ENCODE peak calls at places on chromosomes 11 and 22, in seven cellular contexts. One of them, this sample, is unnamed.

GRCh38 chr22:19759994-19760651 is 455 bp upstream of the TBX1 start:
- DNase-seq in A549: no peak
- DNase-seq in mammary epithelial cell: no peak
- DNase-seq in epithelial cell of esophagus: no peak
- DNase-seq in DND-41: no peak
- DNase-seq in lung: no peak
- DNase-seq in AG04450: no peak
- DNase-seq in this sample: no peak

GRCh38 chr11:20388096-20389055 is 860 bp downstream of the PRMT3 start:
- DNase-seq in AG04450: no peak
- DNase-seq in A549: no peak
- DNase-seq in epithelial cell of esophagus: peak
- DNase-seq in DND-41: peak
- DNase-seq in mammary epithelial cell: no peak
- DNase-seq in lung: no peak
- DNase-seq in this sample: peak

GRCh38 chr11:10770626-10771254 is 19.7 kb downstream of the CTR9 start:
- DNase-seq in DND-41: peak
- DNase-seq in epithelial cell of esophagus: peak
- DNase-seq in lung: no peak
- DNase-seq in A549: peak
- DNase-seq in AG04450: no peak
- DNase-seq in mammary epithelial cell: peak
- DNase-seq in this sample: peak

GRCh38 chr11:128802358-128802981 is 64.6 kb downstream of the KCNJ1 start:
- DNase-seq in AG04450: no peak
- DNase-seq in epithelial cell of esophagus: peak
- DNase-seq in A549: peak
- DNase-seq in lung: no peak
- DNase-seq in DND-41: no peak
- DNase-seq in mammary epithelial cell: peak
- DNase-seq in this sample: peak

GRCh38 chr11:2574553-2575535 is 125.0 kb downstream of the KCNQ1OT1 start:
- DNase-seq in A549: no peak
- DNase-seq in lung: no peak
- DNase-seq in mammary epithelial cell: peak
- DNase-seq in epithelial cell of esophagus: peak
- DNase-seq in DND-41: no peak
- DNase-seq in AG04450: no peak
- DNase-seq in this sample: no peak

GRCh38 chr11:82796970-82797594 is 63.4 kb upstream of the FAM181B start:
- DNase-seq in epithelial cell of esophagus: no peak
- DNase-seq in mammary epithelial cell: no peak
- DNase-seq in AG04450: no peak
- DNase-seq in lung: no peak
- DNase-seq in A549: no peak
- DNase-seq in DND-41: no peak
- DNase-seq in this sample: no peak

GRCh38 chr11:111923351-111923788 is 4.7 kb downstream of the C11orf52 start:
- DNase-seq in epithelial cell of esophagus: no peak
- DNase-seq in DND-41: no peak
- DNase-seq in mammary epithelial cell: no peak
- DNase-seq in AG04450: no peak
- DNase-seq in lung: no peak
- DNase-seq in A549: no peak
- DNase-seq in this sample: peak

GRCh38 chr11:113849713-113850112 is 25.7 kb downstream of the USP28 start:
- DNase-seq in lung: no peak
- DNase-seq in DND-41: no peak
- DNase-seq in mammary epithelial cell: no peak
- DNase-seq in AG04450: no peak
- DNase-seq in A549: no peak
- DNase-seq in epithelial cell of esophagus: no peak
- DNase-seq in this sample: no peak

GRCh38 chr22:44595841-44596341 is 97.9 kb upstream of the RTL6 start:
- DNase-seq in lung: no peak
- DNase-seq in epithelial cell of esophagus: no peak
- DNase-seq in AG04450: no peak
- DNase-seq in mammary epithelial cell: no peak
- DNase-seq in DND-41: no peak
- DNase-seq in A549: no peak
- DNase-seq in this sample: peak

GRCh38 chr11:127587511-127587910 is 586.9 kb upstream of the KIRREL3 start:
- DNase-seq in mammary epithelial cell: no peak
- DNase-seq in DND-41: no peak
- DNase-seq in lung: no peak
- DNase-seq in A549: no peak
- DNase-seq in epithelial cell of esophagus: no peak
- DNase-seq in AG04450: no peak
- DNase-seq in this sample: no peak

GRCh38 chr11:34219862-34220490 is 114.5 kb downstream of the NAT10 start:
- DNase-seq in A549: no peak
- DNase-seq in lung: no peak
- DNase-seq in epithelial cell of esophagus: no peak
- DNase-seq in AG04450: no peak
- DNase-seq in mammary epithelial cell: no peak
- DNase-seq in DND-41: no peak
- DNase-seq in this sample: no peak

GRCh38 chr11:10382518-10382917 is 72.5 kb upstream of the AMPD3 start:
- DNase-seq in A549: peak
- DNase-seq in mammary epithelial cell: no peak
- DNase-seq in epithelial cell of esophagus: peak
- DNase-seq in AG04450: no peak
- DNase-seq in lung: no peak
- DNase-seq in DND-41: no peak
- DNase-seq in this sample: no peak

GRCh38 chr11:134244593-134244992 is 8.6 kb downstream of the THYN1 start:
- DNase-seq in A549: peak
- DNase-seq in lung: no peak
- DNase-seq in DND-41: no peak
- DNase-seq in mammary epithelial cell: no peak
- DNase-seq in epithelial cell of esophagus: peak
- DNase-seq in AG04450: no peak
- DNase-seq in this sample: peak

GRCh38 chr11:23023319-23023718 is 163.0 kb upstream of the CCDC179 start:
- DNase-seq in A549: no peak
- DNase-seq in lung: no peak
- DNase-seq in mammary epithelial cell: no peak
- DNase-seq in DND-41: no peak
- DNase-seq in AG04450: no peak
- DNase-seq in epithelial cell of esophagus: no peak
- DNase-seq in this sample: no peak

GRCh38 chr11:118168751-118169150 is 7.7 kb downstream of the SCN2B start:
- DNase-seq in AG04450: no peak
- DNase-seq in epithelial cell of esophagus: peak
- DNase-seq in DND-41: no peak
- DNase-seq in mammary epithelial cell: peak
- DNase-seq in lung: no peak
- DNase-seq in A549: no peak
- DNase-seq in this sample: no peak

DNA sequence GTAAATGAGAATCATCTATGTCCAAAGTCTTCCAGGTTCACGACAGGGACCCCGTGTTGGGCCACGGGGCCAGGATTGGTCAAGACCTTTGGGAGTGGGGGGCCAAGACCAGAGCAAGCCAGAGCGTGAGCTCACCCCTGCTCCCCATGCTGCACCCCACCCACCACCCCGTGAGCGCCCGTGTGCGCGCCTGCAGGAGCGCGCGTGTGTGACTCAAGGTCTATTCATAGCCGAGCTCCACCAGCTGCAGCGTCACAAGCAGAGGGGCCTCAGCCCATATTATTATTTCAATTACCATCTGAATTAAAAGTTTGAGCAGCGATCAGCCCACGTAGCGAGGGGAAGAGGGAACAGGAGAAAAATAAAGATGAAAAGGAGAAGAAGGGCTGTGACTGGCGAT is 5.2 kb downstream of the KCNJ4 start:
- DNase-seq in mammary epithelial cell: no peak
- DNase-seq in AG04450: no peak
- DNase-seq in lung: no peak
- DNase-seq in DND-41: no peak
- DNase-seq in epithelial cell of esophagus: no peak
- DNase-seq in A549: no peak
- DNase-seq in this sample: no peak
- H3K4me3 ChIP-seq in mammary epithelial cell: no peak
- H3K4me3 ChIP-seq in AG04450: no peak
- H3K4me3 ChIP-seq in lung: no peak
- H3K4me3 ChIP-seq in DND-41: no peak
- H3K4me3 ChIP-seq in epithelial cell of esophagus: no peak
- H3K4me3 ChIP-seq in A549: no peak
- H3K4me3 ChIP-seq in this sample: no peak

GRCh38 chr11:121661796-121662508 is 209.2 kb upstream of the SORL1-AS1 start:
- DNase-seq in AG04450: peak
- DNase-seq in DND-41: no peak
- DNase-seq in epithelial cell of esophagus: peak
- DNase-seq in lung: no peak
- DNase-seq in mammary epithelial cell: peak
- DNase-seq in A549: no peak
- DNase-seq in this sample: peak
- TF ChIP-seq CTCF in AG04450: peak
- TF ChIP-seq CTCF in DND-41: no peak
- TF ChIP-seq CTCF in epithelial cell of esophagus: no peak
- TF ChIP-seq CTCF in lung: no peak
- TF ChIP-seq CTCF in mammary epithelial cell: no peak
- TF ChIP-seq CTCF in A549: no peak
- TF ChIP-seq CTCF in this sample: no peak

DNA sequence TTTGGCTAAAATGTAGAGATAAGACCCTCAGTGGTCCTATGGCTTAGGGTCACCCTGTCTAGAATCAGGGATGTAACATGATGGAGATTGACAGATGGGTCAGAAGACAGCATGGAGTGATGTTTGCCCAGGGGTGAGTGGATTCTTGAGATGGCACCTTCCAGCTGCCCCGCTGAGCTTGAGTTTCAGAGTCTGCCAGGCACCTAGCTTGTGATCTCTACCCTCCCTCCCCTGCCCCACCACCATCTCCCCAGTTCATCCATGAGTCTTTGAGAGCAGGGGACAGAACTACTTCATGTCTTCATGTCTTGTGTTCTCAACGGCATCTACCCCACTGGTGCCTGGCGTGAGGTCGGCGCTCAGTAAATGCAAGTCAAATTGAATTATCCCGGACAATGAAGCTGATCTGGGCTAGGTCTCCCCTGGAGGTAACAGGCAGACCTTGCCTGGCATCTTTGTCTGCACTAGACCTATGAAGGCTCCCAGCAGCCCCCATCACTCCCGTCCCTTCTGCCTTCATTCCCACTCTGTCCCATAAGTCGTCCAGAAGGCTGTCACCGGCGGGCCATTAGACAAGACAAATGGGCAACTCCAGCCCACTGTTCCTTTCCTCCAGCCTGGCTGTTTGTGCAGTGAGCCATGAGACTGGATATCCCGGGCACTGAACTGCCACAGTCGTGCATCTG is 239.2 kb upstream of the TBCEL start:
- DNase-seq in epithelial cell of esophagus: no peak
- DNase-seq in AG04450: no peak
- DNase-seq in DND-41: no peak
- DNase-seq in A549: no peak
- DNase-seq in mammary epithelial cell: no peak
- DNase-seq in lung: no peak
- DNase-seq in this sample: no peak
- H3K4me3 ChIP-seq in epithelial cell of esophagus: no peak
- H3K4me3 ChIP-seq in AG04450: no peak
- H3K4me3 ChIP-seq in DND-41: no peak
- H3K4me3 ChIP-seq in A549: no peak
- H3K4me3 ChIP-seq in mammary epithelial cell: no peak
- H3K4me3 ChIP-seq in lung: no peak
- H3K4me3 ChIP-seq in this sample: no peak

GRCh38 chr22:24595228-24595627 is 2.4 kb upstream of the LRRC75B start:
- DNase-seq in lung: no peak
- DNase-seq in DND-41: no peak
- DNase-seq in epithelial cell of esophagus: no peak
- DNase-seq in mammary epithelial cell: no peak
- DNase-seq in A549: no peak
- DNase-seq in AG04450: no peak
- DNase-seq in this sample: no peak

GRCh38 chr22:24592846-24593809 is at the start of gene LRRC75B:
- DNase-seq in AG04450: peak
- DNase-seq in epithelial cell of esophagus: peak
- DNase-seq in mammary epithelial cell: peak
- DNase-seq in DND-41: no peak
- DNase-seq in A549: peak
- DNase-seq in lung: peak
- DNase-seq in this sample: peak

GRCh38 chr22:24595863-24596262 is 3.0 kb upstream of the LRRC75B start:
- DNase-seq in epithelial cell of esophagus: no peak
- DNase-seq in lung: no peak
- DNase-seq in DND-41: no peak
- DNase-seq in AG04450: no peak
- DNase-seq in A549: no peak
- DNase-seq in mammary epithelial cell: no peak
- DNase-seq in this sample: no peak

GRCh38 chr22:24593810-24594568 is 1.1 kb upstream of the LRRC75B start:
- DNase-seq in A549: no peak
- DNase-seq in lung: no peak
- DNase-seq in AG04450: no peak
- DNase-seq in epithelial cell of esophagus: peak
- DNase-seq in DND-41: no peak
- DNase-seq in mammary epithelial cell: no peak
- DNase-seq in this sample: no peak

GRCh38 chr22:24594569-24595120 is 1.8 kb upstream of the LRRC75B start:
- DNase-seq in lung: no peak
- DNase-seq in A549: no peak
- DNase-seq in AG04450: no peak
- DNase-seq in DND-41: no peak
- DNase-seq in epithelial cell of esophagus: no peak
- DNase-seq in mammary epithelial cell: no peak
- DNase-seq in this sample: no peak
- TF ChIP-seq CTCF in lung: no peak
- TF ChIP-seq CTCF in A549: no peak
- TF ChIP-seq CTCF in AG04450: no peak
- TF ChIP-seq CTCF in DND-41: no peak
- TF ChIP-seq CTCF in epithelial cell of esophagus: no peak
- TF ChIP-seq CTCF in mammary epithelial cell: no peak
- TF ChIP-seq CTCF in this sample: no peak

GRCh38 chr11:18791175-18792065 is at the start of gene PTPN5:
- DNase-seq in A549: peak
- DNase-seq in epithelial cell of esophagus: peak
- DNase-seq in lung: no peak
- DNase-seq in DND-41: no peak
- DNase-seq in AG04450: no peak
- DNase-seq in mammary epithelial cell: peak
- DNase-seq in this sample: no peak
- H3K4me3 ChIP-seq in A549: peak
- H3K4me3 ChIP-seq in epithelial cell of esophagus: no peak
- H3K4me3 ChIP-seq in lung: no peak
- H3K4me3 ChIP-seq in DND-41: no peak
- H3K4me3 ChIP-seq in AG04450: peak
- H3K4me3 ChIP-seq in mammary epithelial cell: no peak
- H3K4me3 ChIP-seq in this sample: no peak